ENCODE peak calls at places on chromosomes 4 and X, in seven cellular contexts. U, Z, B, M, G, S and Y are unnamed samples.

GRCh38 chr4:177455591-177455990 is 13.4 kb upstream of the AGA start:
- DNase-seq in U (no peak), Z (peak; percentile 47), B (peak; percentile 77), M (no peak), G (no peak), S (peak; percentile 47), Y (no peak)

GRCh38 chr4:176841730-176842129 is 49.0 kb upstream of the VEGFC start:
- DNase-seq in U (no peak), Z (peak; percentile 84), B (no peak), M (no peak), G (no peak), S (no peak), Y (no peak)

GRCh38 chrX:67544871-67545771 is 1.3 kb downstream of the AR start:
- DNase-seq in U (no peak), Z (peak; percentile 55), B (no peak), M (peak; percentile 41), G (peak; percentile 30), S (no peak), Y (peak; percentile 17)

GRCh38 chr4:157722146-157722545 is 450.7 kb downstream of the GASK1B start:
- DNase-seq in U (no peak), Z (no peak), B (no peak), M (no peak), G (no peak), S (no peak), Y (no peak)

GRCh38 chr4:146263785-146264184 is 49.4 kb downstream of the REELD1 start:
- DNase-seq in U (no peak), Z (no peak), B (no peak), M (no peak), G (no peak), S (no peak), Y (no peak)

GRCh38 chr4:168736831-168737230 is 240.0 kb downstream of the PALLD start:
- DNase-seq in U (no peak), Z (no peak), B (no peak), M (no peak), G (no peak), S (no peak), Y (no peak)

GRCh38 chrX:21225643-21226042 is 148.6 kb upstream of the CNKSR2 start:
- DNase-seq in U (no peak), Z (no peak), B (no peak), M (no peak), G (no peak), S (no peak), Y (no peak)

GRCh38 chr4:71241467-71242401 is 97.1 kb upstream of the SLC4A4 start:
- DNase-seq in U (no peak), Z (peak; percentile 40), B (no peak), M (peak; percentile 45), G (no peak), S (no peak), Y (peak; percentile 69)

GRCh38 chr4:173119818-173120217 is 48.8 kb upstream of the GALNT7 start:
- DNase-seq in U (no peak), Z (peak; percentile 3), B (no peak), M (no peak), G (no peak), S (no peak), Y (no peak)

GRCh38 chr4:52823478-52824092 is 38.5 kb upstream of the RASL11B start:
- DNase-seq in U (no peak), Z (peak; percentile 7), B (no peak), M (no peak), G (no peak), S (no peak), Y (no peak)

GRCh38 chrX:112841114-112841819 is 636 bp upstream of the AMOT start:
- DNase-seq in U (peak; percentile 43), Z (peak; percentile 88), B (peak; percentile 88), M (peak; percentile 89), G (peak; percentile 86), S (peak; percentile 86), Y (peak; percentile 73)

GRCh38 chr4:139552506-139552905 is 3.5 kb downstream of the SETD7 start:
- DNase-seq in U (no peak), Z (no peak), B (no peak), M (no peak), G (no peak), S (no peak), Y (no peak)

GRCh38 chrX:7088968-7089615 is 58.4 kb upstream of the STS start:
- DNase-seq in U (no peak), Z (no peak), B (no peak), M (no peak), G (no peak), S (peak; percentile 40), Y (no peak)

GRCh38 chr4:128663325-128663724 is 146.2 kb upstream of the JADE1 start:
- DNase-seq in U (no peak), Z (no peak), B (peak; percentile 50), M (no peak), G (no peak), S (no peak), Y (no peak)

GRCh38 chr4:128540122-128540521 is 252.5 kb upstream of the PGRMC2 start:
- DNase-seq in U (no peak), Z (no peak), B (no peak), M (no peak), G (no peak), S (no peak), Y (no peak)

GRCh38 chr4:13590766-13591165 is 36.8 kb downstream of the BOD1L1 start:
- DNase-seq in U (no peak), Z (no peak), B (no peak), M (no peak), G (no peak), S (no peak), Y (no peak)

GRCh38 chrX:53321216-53321942 is 40.0 kb upstream of the IQSEC2 start:
- DNase-seq in U (no peak), Z (no peak), B (peak; percentile 12), M (no peak), G (no peak), S (no peak), Y (peak; percentile 26)

GRCh38 chr4:84952004-84952403 is 14.5 kb downstream of the WDFY3 start:
- DNase-seq in U (peak; percentile 62), Z (peak; percentile 35), B (no peak), M (no peak), G (no peak), S (no peak), Y (no peak)

GRCh38 chr4:132016703-132017102 is 1132.4 kb upstream of the PCDH10 start:
- DNase-seq in U (no peak), Z (no peak), B (no peak), M (no peak), G (no peak), S (no peak), Y (no peak)

GRCh38 chr4:87076690-87077358 is 142.0 kb downstream of the AFF1 start:
- DNase-seq in U (no peak), Z (no peak), B (no peak), M (no peak), G (no peak), S (no peak), Y (no peak)

GRCh38 chr4:167183036-167183435 is 51.3 kb downstream of the SPOCK3 start:
- DNase-seq in U (no peak), Z (no peak), B (no peak), M (no peak), G (no peak), S (no peak), Y (no peak)

GRCh38 chrX:101171883-101172400 is 47.6 kb upstream of the DRP2 start:
- DNase-seq in U (no peak), Z (no peak), B (no peak), M (no peak), G (no peak), S (no peak), Y (no peak)

GRCh38 chr4:26452565-26453531 is 37.4 kb downstream of the CCKAR start:
- DNase-seq in U (no peak), Z (no peak), B (no peak), M (no peak), G (no peak), S (peak; percentile 72), Y (no peak)

GRCh38 chrX:19912-20571 is 261.1 kb upstream of the PLCXD1 start:
- DNase-seq in U (peak; percentile 0), Z (no peak), B (peak; percentile 7), M (no peak), G (no peak), S (no peak), Y (no peak)

GRCh38 chrX:151985955-151986354 is 11.5 kb upstream of the GABRE start:
- DNase-seq in U (peak; percentile 81), Z (peak; percentile 9), B (peak; percentile 37), M (no peak), G (peak; percentile 38), S (no peak), Y (no peak)

GRCh38 chr4:113438596-113438995 is 322.9 kb downstream of the CAMK2D start:
- DNase-seq in U (no peak), Z (no peak), B (no peak), M (no peak), G (no peak), S (no peak), Y (no peak)
- H3K4me1 ChIP-seq in U (peaks cover 11% of the 10 kb centered on the region), Z (peaks cover 10% of the 10 kb centered on the region), B (peaks cover 5% of the 10 kb centered on the region), M (peaks cover 10% of the 10 kb centered on the region), G (peaks cover 3% of the 10 kb centered on the region), S (peaks cover 9% of the 10 kb centered on the region), Y (no peaks in the 10 kb centered on the region)

DNA sequence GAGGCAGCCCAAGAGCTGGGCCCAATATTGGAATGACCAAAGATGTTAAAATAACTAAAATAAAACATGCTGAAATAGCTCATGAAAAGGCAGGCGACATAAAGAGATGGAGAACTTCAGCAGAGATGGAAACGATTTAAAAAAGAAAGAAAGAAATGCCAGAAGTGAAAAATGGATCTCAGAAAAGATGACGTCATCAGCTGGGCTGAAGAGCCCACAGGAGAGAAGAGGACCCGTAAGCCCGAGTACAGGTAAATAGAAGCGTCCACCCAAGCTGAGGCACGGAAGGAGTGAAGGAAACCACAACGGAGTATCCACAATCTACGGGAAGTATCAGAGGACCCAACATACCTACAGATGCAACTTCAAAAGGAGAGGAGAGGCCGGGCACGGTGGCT is 112.8 kb downstream of the AFAP1 start:
- DNase-seq in U (no peak), Z (no peak), B (no peak), M (no peak), G (no peak), S (no peak), Y (no peak)
- H3K4me1 ChIP-seq in U (peaks cover 24% of the 10 kb centered on the region), Z (peaks cover 36% of the 10 kb centered on the region), B (peaks cover 41% of the 10 kb centered on the region), M (peaks cover 37% of the 10 kb centered on the region), G (peaks cover 15% of the 10 kb centered on the region), S (peaks cover 8% of the 10 kb centered on the region), Y (peaks cover 21% of the 10 kb centered on the region)

GRCh38 chr4:3489451-3489962 is 26.4 kb downstream of the DOK7 start:
- DNase-seq in U (no peak), Z (no peak), B (no peak), M (no peak), G (no peak), S (no peak), Y (no peak)
- H3K4me1 ChIP-seq in U (peaks cover 12% of the 10 kb centered on the region), Z (no peaks in the 10 kb centered on the region), B (peaks cover 10% of the 10 kb centered on the region), M (peaks cover 14% of the 10 kb centered on the region), G (peaks cover 3% of the 10 kb centered on the region), S (peaks cover 15% of the 10 kb centered on the region), Y (peaks cover 7% of the 10 kb centered on the region)

DNA sequence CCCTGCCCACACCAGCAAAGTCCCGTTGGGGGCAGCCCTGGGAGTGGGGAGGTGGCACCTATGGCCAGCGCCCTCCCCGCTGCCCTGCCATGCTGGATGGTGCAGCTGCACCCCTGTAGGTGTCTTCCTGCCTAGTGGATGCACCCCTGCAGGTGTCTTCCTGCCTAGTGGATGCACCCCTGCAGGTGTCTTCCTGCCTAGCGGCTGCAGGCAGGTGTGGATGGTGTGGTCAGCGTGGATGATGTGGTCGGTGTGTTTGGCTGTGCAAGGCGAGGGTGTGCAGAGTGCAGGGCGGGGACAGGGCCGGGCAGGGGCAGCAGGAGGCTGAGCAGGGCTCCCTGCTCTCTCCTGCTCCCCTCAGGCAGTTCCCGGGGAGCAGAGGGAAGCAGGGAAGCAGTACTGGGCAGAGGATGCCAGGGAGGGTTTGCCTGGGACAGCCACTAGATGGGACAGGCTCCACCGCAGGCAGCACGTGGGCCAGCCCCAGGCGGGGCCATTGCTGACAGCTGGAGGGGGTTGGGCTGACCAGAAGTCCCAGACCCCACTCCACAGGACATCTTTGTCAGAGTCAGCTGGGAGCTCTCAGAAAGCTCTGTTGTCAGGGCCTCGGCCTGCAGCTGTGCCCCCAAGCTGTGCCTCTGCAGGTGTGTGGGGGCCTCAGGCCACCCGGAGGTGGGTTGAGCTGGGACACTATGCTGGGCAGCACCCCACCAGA is 23.6 kb downstream of the DOK7 start:
- DNase-seq in U (no peak), Z (no peak), B (no peak), M (no peak), G (no peak), S (no peak), Y (no peak)
- H3K4me1 ChIP-seq in U (peaks cover 5% of the 10 kb centered on the region), Z (no peaks in the 10 kb centered on the region), B (peaks cover 16% of the 10 kb centered on the region), M (peaks cover 14% of the 10 kb centered on the region), G (peaks cover 3% of the 10 kb centered on the region), S (peaks cover 19% of the 10 kb centered on the region), Y (peaks cover 16% of the 10 kb centered on the region)